ENCODE peak calls at places on chromosomes 1 and 21, in four cellular contexts. P, S, V and M are unnamed samples.

GRCh38 chr1:172275478-172275877 is 145.0 kb upstream of the C1orf105 start:
- DNase-seq in P (no peak), S (no peak), V (no peak), M (no peak)

GRCh38 chr21:25568230-25568629 is 39.1 kb downstream of the MRPL39 start:
- DNase-seq in P (no peak), S (no peak), V (no peak), M (no peak)

GRCh38 chr1:171841050-171841910 is at the start of gene DNM3:
- DNase-seq in P (no peak), S (peak), V (peak), M (peak)

GRCh38 chr1:205424881-205425635 is 3.2 kb upstream of the LEMD1 start:
- DNase-seq in P (no peak), S (no peak), V (no peak), M (no peak)

GRCh38 chr21:45846373-45847160 is 135.0 kb upstream of the COL6A1 start:
- DNase-seq in P (no peak), S (no peak), V (no peak), M (no peak)

GRCh38 chr1:93636712-93637111 is 44.9 kb downstream of the BCAR3 start:
- DNase-seq in P (no peak), S (no peak), V (no peak), M (no peak)

GRCh38 chr1:212525479-212526110 is 83.0 kb upstream of the ATF3 start:
- DNase-seq in P (no peak), S (no peak), V (no peak), M (no peak)

GRCh38 chr1:168903237-168903830 is 174.3 kb upstream of the DPT start:
- DNase-seq in P (no peak), S (no peak), V (no peak), M (no peak)

GRCh38 chr1:26469558-26469957 is 2.7 kb upstream of the HMGN2 start:
- DNase-seq in P (no peak), S (no peak), V (no peak), M (no peak)

GRCh38 chr1:7842517-7842916 is 10.3 kb downstream of the UTS2 start:
- DNase-seq in P (no peak), S (no peak), V (no peak), M (no peak)

GRCh38 chr1:30521261-30521865 is 202.0 kb downstream of the MATN1 start:
- DNase-seq in P (no peak), S (no peak), V (no peak), M (no peak)

GRCh38 chr1:165010418-165011055 is 346.0 kb downstream of the LMX1A start:
- DNase-seq in P (no peak), S (no peak), V (no peak), M (no peak)
- TF ChIP-seq RNF2 in P (no peak), S (no peak), V (no peak), M (no peak)

DNA sequence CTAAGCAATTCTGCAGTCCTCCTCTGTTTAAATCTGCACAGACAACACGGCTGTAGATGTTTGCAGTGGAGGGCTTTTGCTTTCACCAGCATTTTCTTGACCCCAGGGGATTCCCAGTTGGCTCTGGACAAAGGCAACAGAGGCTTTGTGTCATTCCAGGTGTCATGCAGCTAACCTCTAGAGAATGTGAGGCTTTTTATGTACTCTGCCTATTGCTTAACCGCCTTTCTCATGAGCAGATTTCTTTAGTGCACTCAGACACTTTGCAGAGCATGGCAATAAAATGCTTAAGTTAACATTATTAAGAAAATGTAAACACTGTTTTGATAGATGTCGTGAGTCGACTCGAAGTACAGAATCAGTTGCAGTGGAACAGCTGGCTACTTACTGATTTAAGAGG is 783.2 kb upstream of the NEGR1 start:
- DNase-seq in P (no peak), S (no peak), V (no peak), M (no peak)
- TF ChIP-seq KDM1A in P (no peak), S (no peak), V (no peak), M (no peak)

GRCh38 chr1:58926177-58926576 is 142.3 kb upstream of the JUN start:
- DNase-seq in P (no peak), S (no peak), V (no peak), M (no peak)
- TF ChIP-seq RNF2 in P (no peak), S (no peak), V (no peak), M (no peak)

GRCh38 chr1:207010726-207011125 is 21.8 kb downstream of the C1orf116 start:
- DNase-seq in P (no peak), S (no peak), V (no peak), M (no peak)

GRCh38 chr1:207015791-207016190 is 16.8 kb downstream of the C1orf116 start:
- DNase-seq in P (no peak), S (no peak), V (no peak), M (no peak)

GRCh38 chr1:207014728-207015127 is 17.8 kb downstream of the C1orf116 start:
- DNase-seq in P (no peak), S (no peak), V (no peak), M (no peak)

GRCh38 chr1:207009945-207010344 is 22.6 kb downstream of the C1orf116 start:
- DNase-seq in P (no peak), S (no peak), V (no peak), M (no peak)

GRCh38 chr1:207013321-207014085 is 19.1 kb downstream of the C1orf116 start:
- DNase-seq in P (no peak), S (no peak), V (no peak), M (no peak)
- TF ChIP-seq KDM1A in P (no peak), S (no peak), V (no peak), M (no peak)

GRCh38 chr21:27206368-27206982 is 239.6 kb upstream of the ADAMTS5 start:
- DNase-seq in P (no peak), S (no peak), V (peak), M (no peak)
- TF ChIP-seq RNF2 in P (no peak), S (no peak), V (no peak), M (no peak)

GRCh38 chr1:65691962-65692361 is 100.7 kb upstream of the PDE4B start:
- DNase-seq in P (no peak), S (no peak), V (no peak), M (no peak)
- TF ChIP-seq KDM1A in P (no peak), S (no peak), V (no peak), M (no peak)

DNA sequence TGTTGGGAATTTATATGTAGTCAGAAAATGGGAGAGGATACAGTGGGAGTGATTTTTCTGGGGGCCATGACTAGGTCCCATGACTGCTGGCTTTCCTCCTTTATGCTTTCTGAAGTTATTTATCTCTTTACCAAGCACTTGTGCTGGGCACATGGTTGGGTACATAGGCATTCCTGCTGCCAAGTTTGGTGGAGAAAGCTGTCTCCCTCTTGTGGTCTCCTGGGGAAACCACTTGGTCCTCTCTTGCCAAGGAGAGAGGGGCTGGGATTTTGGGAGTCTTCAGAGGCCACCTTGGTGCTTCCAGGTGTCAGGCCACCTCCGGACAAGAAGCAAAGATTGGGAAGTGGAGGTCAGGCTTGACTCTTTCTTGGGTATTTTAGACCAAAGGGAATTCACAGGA is 120.2 kb upstream of the KCNE2 start:
- DNase-seq in P (peak), S (no peak), V (no peak), M (peak)
- TF ChIP-seq RNF2 in P (no peak), S (no peak), V (no peak), M (no peak)